ENCODE peak calls at places on chromosome 14, in six cellular contexts. B, N, I, A, X and D are unnamed samples. For H3K9me3 and H3K4me1, the result is how much of the 10 kb centered on the place peaks cover.

GRCh38 chr14:94043111-94043755 is 17.1 kb downstream of the OTUB2 start:
- DNase-seq in B (no peak), N (peak), I (no peak), A (no peak), X (peak), D (no peak)

GRCh38 chr14:50997712-50998111 is 53.4 kb upstream of the PYGL start:
- DNase-seq in B (no peak), N (no peak), I (no peak), A (no peak), X (no peak), D (no peak)

GRCh38 chr14:28058012-28058296 is 708.6 kb upstream of the FOXG1 start:
- DNase-seq in B (no peak), N (no peak), I (no peak), A (no peak), X (no peak), D (no peak)

GRCh38 chr14:103628221-103628683 is 759 bp upstream of the KLC1 start:
- DNase-seq in B (no peak), N (peak), I (peak), A (peak), X (peak), D (peak)

GRCh38 chr14:23401331-23401730 is 6.7 kb downstream of the MYH6 start:
- DNase-seq in B (no peak), N (no peak), I (no peak), A (no peak), X (no peak), D (no peak)

GRCh38 chr14:93085916-93086315 is 29.8 kb downstream of the ITPK1 start:
- DNase-seq in B (no peak), N (no peak), I (peak), A (no peak), X (no peak), D (no peak)

GRCh38 chr14:59310644-59311043 is 122.2 kb downstream of the DAAM1 start:
- DNase-seq in B (no peak), N (no peak), I (no peak), A (no peak), X (no peak), D (no peak)

GRCh38 chr14:76901171-76902055 is 75.2 kb downstream of the LRRC74A start:
- DNase-seq in B (no peak), N (peak), I (no peak), A (no peak), X (peak), D (no peak)

GRCh38 chr14:77103475-77103874 is 5.4 kb downstream of the CIPC start:
- DNase-seq in B (no peak), N (no peak), I (no peak), A (no peak), X (no peak), D (no peak)

GRCh38 chr14:61479746-61480502 is 158.5 kb downstream of the PRKCH start:
- DNase-seq in B (no peak), N (peak), I (no peak), A (no peak), X (no peak), D (no peak)

GRCh38 chr14:89187501-89187900 is 229.5 kb downstream of the FOXN3 start:
- DNase-seq in B (no peak), N (no peak), I (no peak), A (no peak), X (no peak), D (no peak)

GRCh38 chr14:60277605-60278190 is 28.7 kb downstream of the PPM1A start:
- DNase-seq in B (no peak), N (no peak), I (no peak), A (no peak), X (no peak), D (no peak)

GRCh38 chr14:43316427-43316826 is 1190.7 kb downstream of the FSCB start:
- DNase-seq in B (no peak), N (no peak), I (no peak), A (no peak), X (no peak), D (no peak)

GRCh38 chr14:69991422-69991821 is 112.2 kb downstream of the SMOC1 start:
- DNase-seq in B (no peak), N (no peak), I (no peak), A (no peak), X (no peak), D (no peak)

GRCh38 chr14:69990319-69990718 is 111.1 kb downstream of the SMOC1 start:
- DNase-seq in B (no peak), N (no peak), I (no peak), A (no peak), X (no peak), D (no peak)

GRCh38 chr14:69994002-69994401 is 114.8 kb downstream of the SMOC1 start:
- DNase-seq in B (no peak), N (peak), I (no peak), A (no peak), X (no peak), D (no peak)

GRCh38 chr14:69993326-69993725 is 114.1 kb downstream of the SMOC1 start:
- DNase-seq in B (no peak), N (no peak), I (no peak), A (no peak), X (no peak), D (no peak)

DNA sequence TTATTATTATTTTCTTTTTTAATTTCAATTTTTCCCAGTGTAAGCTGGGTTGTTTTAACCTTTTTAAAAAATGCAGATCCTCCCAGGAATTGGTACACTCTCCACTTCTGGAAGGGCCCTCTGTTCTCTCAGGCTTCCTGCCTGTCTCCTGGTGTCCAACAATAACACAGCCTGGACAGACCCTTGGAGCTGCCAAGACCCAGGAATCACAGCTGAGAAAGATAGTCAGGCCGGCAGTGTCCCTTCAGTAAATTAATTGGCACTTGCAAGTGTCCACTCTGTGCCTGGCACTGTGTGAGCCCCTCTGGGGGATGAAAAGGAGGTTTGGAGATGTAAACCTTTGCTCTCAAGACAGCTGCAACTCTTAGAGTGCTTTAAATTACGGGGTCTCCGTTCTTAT is 113.3 kb downstream of the SMOC1 start:
- DNase-seq in B (no peak), N (no peak), I (no peak), A (no peak), X (no peak), D (no peak)
- H3K9me3 ChIP-seq in B (under half), N (under half), I (under half), A (under half), X (under half), D (under half)

DNA sequence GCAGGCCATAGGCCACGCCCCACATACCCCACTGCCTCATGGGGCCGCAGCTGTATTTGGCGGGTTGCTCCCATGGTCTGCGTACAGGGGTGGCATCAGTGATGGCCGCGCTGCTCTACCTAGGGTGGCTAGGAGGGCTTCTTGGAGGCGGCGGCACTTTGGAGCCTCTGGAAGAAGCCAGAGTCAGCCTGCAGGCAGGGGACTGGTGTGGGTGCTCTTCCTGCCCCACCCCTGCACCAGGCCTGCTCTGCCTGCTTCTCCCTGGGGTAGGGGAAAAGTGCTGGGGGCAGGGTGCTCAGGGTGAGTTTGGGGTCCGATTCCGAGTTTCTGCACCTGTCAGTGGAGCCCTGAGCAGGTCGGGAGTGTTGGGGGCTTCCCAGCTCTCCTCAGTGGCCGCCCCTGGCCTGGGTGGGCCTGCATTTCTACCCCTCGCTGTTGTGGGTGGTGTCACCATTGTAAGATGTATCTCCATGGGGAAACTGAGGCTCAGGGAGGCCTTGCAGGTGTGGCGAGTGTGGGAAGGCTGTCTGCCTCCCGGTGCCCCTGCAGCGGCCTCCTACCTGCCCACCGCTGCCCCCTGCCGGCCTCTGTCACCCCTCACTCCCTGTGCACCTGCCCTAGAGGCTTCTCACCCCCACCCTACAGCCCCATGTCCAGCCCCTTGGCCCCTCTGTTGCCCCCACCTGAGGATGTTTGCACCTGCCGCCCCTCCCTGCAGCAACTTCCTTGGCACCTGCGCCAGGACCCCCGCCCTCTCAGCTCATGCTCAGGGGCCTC is 5.5 kb downstream of the CEP170B start:
- DNase-seq in B (no peak), N (no peak), I (no peak), A (peak), X (peak), D (peak)
- H3K4me1 ChIP-seq in B (under half), N (under half), I (under half), A (under half), X (under half), D (under half)

GRCh38 chr14:68469208-68469713 is 323.6 kb downstream of the ZFP36L1 start:
- DNase-seq in B (no peak), N (no peak), I (no peak), A (no peak), X (no peak), D (no peak)

GRCh38 chr14:68473050-68473449 is 319.8 kb downstream of the ZFP36L1 start:
- DNase-seq in B (no peak), N (no peak), I (no peak), A (no peak), X (no peak), D (no peak)

GRCh38 chr14:68470361-68470760 is 322.5 kb downstream of the ZFP36L1 start:
- DNase-seq in B (no peak), N (no peak), I (no peak), A (no peak), X (no peak), D (no peak)

GRCh38 chr14:68471964-68472508 is 320.8 kb downstream of the ZFP36L1 start:
- DNase-seq in B (no peak), N (no peak), I (no peak), A (no peak), X (no peak), D (no peak)

GRCh38 chr14:68471029-68471963 is 321.6 kb downstream of the ZFP36L1 start:
- DNase-seq in B (no peak), N (no peak), I (peak), A (no peak), X (no peak), D (no peak)
- H3K4me3 ChIP-seq in B (no peak), N (no peak), I (no peak), A (no peak), X (no peak), D (no peak)

GRCh38 chr14:106436310-106436905 is 910.0 kb downstream of the TMEM121 start:
- DNase-seq in B (peak), N (no peak), I (no peak), A (peak), X (no peak), D (peak)
- H3K9me3 ChIP-seq in B (under half), N (under half), I (under half), A (under half), X (under half), D (under half)

GRCh38 chr14:71554323-71554722 is 377.9 kb upstream of the RGS6 start:
- DNase-seq in B (no peak), N (no peak), I (no peak), A (no peak), X (no peak), D (no peak)

GRCh38 chr14:71554959-71555612 is 377.1 kb upstream of the RGS6 start:
- DNase-seq in B (no peak), N (no peak), I (no peak), A (no peak), X (no peak), D (no peak)

GRCh38 chr14:71555654-71556559 is 376.3 kb upstream of the RGS6 start:
- DNase-seq in B (peak), N (peak), I (no peak), A (no peak), X (no peak), D (no peak)

GRCh38 chr14:71553779-71554178 is 378.4 kb upstream of the RGS6 start:
- DNase-seq in B (no peak), N (no peak), I (no peak), A (no peak), X (no peak), D (no peak)

GRCh38 chr14:71556730-71557129 is 375.5 kb upstream of the RGS6 start:
- DNase-seq in B (no peak), N (no peak), I (no peak), A (no peak), X (no peak), D (no peak)
- H3K4me1 ChIP-seq in B (under half), N (under half), I (under half), A (under half), X (under half), D (under half)

DNA sequence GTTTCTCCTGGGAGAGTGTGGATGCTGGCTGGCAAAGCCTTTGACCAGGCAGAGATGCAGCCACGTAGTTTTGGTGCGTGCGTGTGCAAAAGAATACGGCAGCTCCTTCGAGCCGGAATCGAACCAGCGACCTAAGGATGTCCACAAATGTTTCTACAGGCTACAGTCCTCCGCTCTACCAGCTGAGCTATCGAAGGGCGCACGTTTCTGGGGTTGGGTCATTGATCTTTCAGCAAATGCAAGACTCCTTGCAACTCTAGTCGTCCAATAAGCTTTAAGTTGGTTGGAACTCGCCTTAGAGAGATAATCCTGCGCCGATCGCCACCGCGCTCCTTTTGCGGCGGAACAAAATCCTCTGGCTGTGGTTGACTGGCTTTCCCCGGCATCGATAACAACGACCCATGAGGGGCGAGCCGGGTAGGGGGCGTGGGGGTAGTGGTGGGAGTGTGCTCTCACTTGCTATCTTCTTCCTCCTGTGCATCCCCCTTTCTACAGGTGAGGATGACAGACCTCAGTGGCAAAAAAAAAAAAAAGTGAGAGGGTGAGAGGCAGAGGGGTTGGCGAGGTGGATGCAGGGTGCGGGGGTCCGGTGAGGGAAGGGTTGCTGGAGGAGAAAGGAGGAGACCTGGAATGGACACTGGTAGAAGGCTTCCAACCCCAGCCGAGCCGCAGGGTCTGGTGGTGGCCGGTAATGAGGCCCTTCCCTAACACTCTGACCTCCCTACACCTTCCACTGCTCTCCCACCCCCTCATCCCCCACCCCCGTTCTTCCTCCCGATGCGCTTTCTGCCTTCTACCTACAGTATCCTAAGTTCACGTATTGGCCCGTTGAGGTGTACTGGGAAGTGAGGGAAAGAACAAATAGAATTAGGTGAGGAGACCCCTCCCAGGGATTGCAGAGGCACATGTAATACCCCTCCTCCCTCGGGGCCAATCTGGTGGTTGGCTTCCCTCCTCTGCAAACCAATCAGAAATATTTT is 11.8 kb upstream of the OR6S1 start:
- DNase-seq in B (peak), N (peak), I (peak), A (peak), X (no peak), D (no peak)
- H3K4me3 ChIP-seq in B (no peak), N (no peak), I (peak), A (peak), X (no peak), D (no peak)

GRCh38 chr14:106203438-106203837 is 677.1 kb downstream of the TMEM121 start:
- DNase-seq in B (no peak), N (no peak), I (no peak), A (no peak), X (no peak), D (no peak)

GRCh38 chr14:106207316-106207715 is 680.9 kb downstream of the TMEM121 start:
- DNase-seq in B (no peak), N (no peak), I (no peak), A (no peak), X (no peak), D (no peak)

GRCh38 chr14:106200539-106201310 is 674.3 kb downstream of the TMEM121 start:
- DNase-seq in B (no peak), N (no peak), I (no peak), A (no peak), X (no peak), D (no peak)

GRCh38 chr14:106204063-106204462 is 677.7 kb downstream of the TMEM121 start:
- DNase-seq in B (no peak), N (no peak), I (no peak), A (no peak), X (no peak), D (no peak)

GRCh38 chr14:106201376-106201775 is 675.0 kb downstream of the TMEM121 start:
- DNase-seq in B (no peak), N (no peak), I (no peak), A (no peak), X (no peak), D (no peak)
- H3K9me3 ChIP-seq in B (under half), N (under half), I (under half), A (under half), X (under half), D (under half)